ENCODE peak calls at places on chromosomes 2 and 18, in six cellular contexts. U is trophoblast cell, X is IMR-90, D is H9, W is neuronal stem cell, T is mesenchymal stem cell. K is an unnamed sample.

GRCh38 chr2:118791511-118791910 is 55.9 kb downstream of the EN1 start:
- DNase-seq in U (no peak), X (no peak), D (no peak), W (no peak), T (no peak), K (no peak)

GRCh38 chr18:9516437-9517064 is 41.2 kb downstream of the RALBP1 start:
- DNase-seq in U (peak; percentile 83), X (peak; percentile 46), D (no peak), W (peak; percentile 15), T (peak; percentile 60), K (no peak)

GRCh38 chr2:125405816-125406215 is 1250.1 kb upstream of the GYPC start:
- DNase-seq in U (peak; percentile 67), X (peak; percentile 97), D (no peak), W (no peak), T (peak; percentile 91), K (no peak)

GRCh38 chr2:230234845-230235244 is 9.3 kb downstream of the SP140 start:
- DNase-seq in U (no peak), X (peak; percentile 15), D (no peak), W (no peak), T (no peak), K (no peak)

GRCh38 chr2:188132385-188132784 is 159.3 kb upstream of the GULP1 start:
- DNase-seq in U (no peak), X (no peak), D (no peak), W (no peak), T (no peak), K (no peak)

GRCh38 chr2:29850794-29851193 is 70.6 kb downstream of the ALK start:
- DNase-seq in U (no peak), X (no peak), D (no peak), W (no peak), T (no peak), K (no peak)

GRCh38 chr2:181341855-181342594 is 115.2 kb upstream of the ITGA4 start:
- DNase-seq in U (no peak), X (no peak), D (no peak), W (no peak), T (no peak), K (no peak)

GRCh38 chr2:179410552-179411356 is 146.1 kb upstream of the SESTD1 start:
- DNase-seq in U (peak; percentile 87), X (peak; percentile 65), D (peak; percentile 58), W (peak; percentile 57), T (peak; percentile 58), K (peak; percentile 51)

GRCh38 chr2:27218614-27219013 is 1.4 kb downstream of the CAD start:
- DNase-seq in U (no peak), X (no peak), D (no peak), W (no peak), T (no peak), K (no peak)

GRCh38 chr2:68287580-68288441 is 31.9 kb downstream of the CNRIP1 start:
- DNase-seq in U (peak; percentile 50), X (peak; percentile 61), D (no peak), W (no peak), T (peak; percentile 45), K (no peak)

GRCh38 chr2:154256136-154256535 is 384.4 kb downstream of the GALNT13 start:
- DNase-seq in U (no peak), X (no peak), D (no peak), W (no peak), T (no peak), K (no peak)

GRCh38 chr2:31127931-31128330 is 10.3 kb downstream of the GALNT14 start:
- DNase-seq in U (no peak), X (no peak), D (no peak), W (no peak), T (no peak), K (no peak)

GRCh38 chr2:152097291-152098032 is 1.4 kb downstream of the CACNB4 start:
- DNase-seq in U (peak; percentile 33), X (peak; percentile 19), D (no peak), W (peak; percentile 3), T (peak; percentile 47), K (no peak)

GRCh38 chr2:146604521-146604920 is 1240.3 kb upstream of the ACVR2A start:
- DNase-seq in U (no peak), X (no peak), D (no peak), W (no peak), T (no peak), K (no peak)

GRCh38 chr2:29343830-29344229 is 228.6 kb downstream of the CLIP4 start:
- DNase-seq in U (no peak), X (no peak), D (no peak), W (no peak), T (no peak), K (no peak)

GRCh38 chr18:37658894-37659293 is 93.3 kb upstream of the CELF4 start:
- DNase-seq in U (no peak), X (no peak), D (no peak), W (no peak), T (no peak), K (no peak)

GRCh38 chr18:28831476-28831875 is 654.5 kb upstream of the CDH2 start:
- DNase-seq in U (peak; percentile 6), X (peak; percentile 37), D (no peak), W (no peak), T (no peak), K (no peak)

GRCh38 chr18:7395566-7395965 is 164.7 kb downstream of the LRRC30 start:
- DNase-seq in U (no peak), X (no peak), D (no peak), W (no peak), T (no peak), K (no peak)

GRCh38 chr18:3046216-3046808 is 33.4 kb upstream of the LPIN2 start:
- DNase-seq in U (no peak), X (no peak), D (no peak), W (no peak), T (no peak), K (no peak)

GRCh38 chr18:60895181-60895580 is 438.0 kb upstream of the CDH20 start:
- DNase-seq in U (no peak), X (no peak), D (no peak), W (no peak), T (no peak), K (no peak)

GRCh38 chr2:80687524-80687923 is 383.0 kb upstream of the LRRTM1 start:
- DNase-seq in U (no peak), X (no peak), D (no peak), W (no peak), T (peak; percentile 3), K (no peak)

GRCh38 chr2:210727549-210727948 is 171.2 kb downstream of the CPS1 start:
- DNase-seq in U (no peak), X (no peak), D (no peak), W (no peak), T (no peak), K (no peak)

GRCh38 chr2:9112079-9112721 is 94.4 kb upstream of the ASAP2 start:
- DNase-seq in U (peak; percentile 10), X (peak; percentile 96), D (no peak), W (no peak), T (peak; percentile 89), K (no peak)

DNA sequence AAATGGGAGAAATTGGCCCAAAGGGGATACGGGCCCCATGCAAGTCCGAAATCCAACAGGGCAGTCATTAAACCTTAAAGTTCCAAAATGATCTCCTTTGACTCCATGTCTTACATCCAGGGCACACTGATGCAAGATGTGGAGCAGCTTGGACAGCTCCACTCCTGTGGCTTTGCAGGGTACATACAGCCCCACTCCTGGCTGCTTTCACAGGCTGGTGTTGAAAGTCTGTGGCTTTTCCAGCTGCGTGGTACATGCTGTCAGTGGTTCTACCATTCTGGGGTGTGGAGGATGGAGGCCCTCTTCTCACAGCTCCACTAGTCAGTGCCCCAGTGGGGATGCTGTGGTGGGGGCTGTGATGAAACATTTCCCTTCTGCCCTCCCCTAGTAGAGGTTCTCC is 8.6 kb upstream of the TMX3 start:
- DNase-seq in U (no peak), X (no peak), D (no peak), W (no peak), T (no peak), K (no peak)
- H4K91ac ChIP-seq in U (no peak overlapping the region), X (no peak overlapping the region), D (no peak overlapping the region), W (no peak overlapping the region), T (peak overlapping the region; percentile 11), K (no peak overlapping the region)

GRCh38 chr2:234450431-234451095 is 46.3 kb downstream of the ARL4C start:
- DNase-seq in U (no peak), X (no peak), D (no peak), W (no peak), T (no peak), K (no peak)
- H2AFZ ChIP-seq in U (no peak overlapping the region), X (no peak overlapping the region), D (no peak overlapping the region), W (no peak overlapping the region), T (no peak overlapping the region), K (no peak overlapping the region)

GRCh38 chr2:20190862-20191713 is 33.8 kb downstream of the SDC1 start:
- DNase-seq in U (peak; percentile 26), X (no peak), D (peak; percentile 79), W (peak; percentile 54), T (peak; percentile 63), K (peak; percentile 91)
- H4K91ac ChIP-seq in U (no peak overlapping the region), X (no peak overlapping the region), D (no peak overlapping the region), W (no peak overlapping the region), T (no peak overlapping the region), K (peak overlapping the region; percentile 12)

GRCh38 chr2:242035858-242036652 is 166.5 kb downstream of the RTP5 start:
- DNase-seq in U (no peak), X (no peak), D (peak; percentile 20), W (no peak), T (no peak), K (no peak)
- H2AFZ ChIP-seq in U (no peak overlapping the region), X (no peak overlapping the region), D (no peak overlapping the region), W (no peak overlapping the region), T (no peak overlapping the region), K (no peak overlapping the region)

GRCh38 chr2:65746919-65747678 is 314.7 kb upstream of the SPRED2 start:
- DNase-seq in U (no peak), X (no peak), D (peak; percentile 61), W (no peak), T (no peak), K (no peak)

GRCh38 chr2:65742977-65743376 is 310.6 kb upstream of the SPRED2 start:
- DNase-seq in U (no peak), X (no peak), D (no peak), W (no peak), T (no peak), K (no peak)

GRCh38 chr2:65749549-65749948 is 317.1 kb upstream of the SPRED2 start:
- DNase-seq in U (no peak), X (peak; percentile 59), D (no peak), W (no peak), T (peak; percentile 16), K (no peak)

DNA sequence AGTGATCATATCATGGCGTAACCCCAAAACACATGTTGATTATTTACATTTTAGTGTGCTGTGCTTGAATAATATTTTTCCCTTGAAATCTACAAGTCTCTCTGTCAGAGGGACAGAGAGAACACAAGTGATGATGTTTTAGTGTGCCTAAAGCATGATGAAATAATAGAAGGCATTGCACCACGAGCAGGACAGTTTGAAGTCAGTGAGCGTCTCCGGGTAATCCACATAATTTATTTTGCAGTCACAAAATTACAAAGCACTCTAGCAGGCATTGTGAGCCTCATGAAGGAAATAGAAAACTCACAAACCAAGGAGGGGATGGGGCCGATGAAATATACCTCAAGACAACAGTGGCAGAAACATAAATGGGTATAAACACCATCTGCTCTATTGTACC is 312.4 kb upstream of the SPRED2 start:
- DNase-seq in U (no peak), X (no peak), D (no peak), W (no peak), T (no peak), K (no peak)
- H4K91ac ChIP-seq in U (no peak overlapping the region), X (no peak overlapping the region), D (no peak overlapping the region), W (no peak overlapping the region), T (no peak overlapping the region), K (no peak overlapping the region)

GRCh38 chr2:201660293-201660895 is 17.1 kb upstream of the TMEM237 start:
- DNase-seq in U (no peak), X (no peak), D (no peak), W (no peak), T (no peak), K (no peak)
- H2AFZ ChIP-seq in U (no peak overlapping the region), X (peak overlapping the region; percentile 45), D (no peak overlapping the region), W (peak overlapping the region; percentile 25), T (no peak overlapping the region), K (peak overlapping the region; percentile 35)

K was measured in H1.